ENCODE peak calls at places on chromosomes 5 and 9, in seven cellular contexts. T is adrenal gland, C is neural progenitor cell, I is mesendoderm, G is small intestine, P is cardiac muscle cell, M is transverse colon. Z is an unnamed sample.

GRCh38 chr9:93387791-93388190 is 63.7 kb upstream of the FAM120A start:
- DNase-seq in T (no peak), C (no peak), I (no peak), G (peak), P (no peak), M (peak), Z (no peak)

GRCh38 chr9:114088571-114089170 is 10.4 kb downstream of the KIF12 start:
- DNase-seq in T (no peak), C (no peak), I (no peak), G (no peak), P (no peak), M (no peak), Z (peak)

GRCh38 chr5:169789417-169789816 is 152.3 kb downstream of the DOCK2 start:
- DNase-seq in T (no peak), C (no peak), I (no peak), G (no peak), P (no peak), M (no peak), Z (no peak)

GRCh38 chr5:67619235-67619634 is 422.6 kb upstream of the CD180 start:
- DNase-seq in T (no peak), C (no peak), I (no peak), G (no peak), P (no peak), M (no peak), Z (no peak)

GRCh38 chr5:5146530-5147160 is 6.5 kb downstream of the ADAMTS16 start:
- DNase-seq in T (no peak), C (no peak), I (no peak), G (no peak), P (peak), M (no peak), Z (no peak)

GRCh38 chr5:135108569-135108968 is 74.5 kb upstream of the PITX1 start:
- DNase-seq in T (no peak), C (no peak), I (no peak), G (no peak), P (no peak), M (no peak), Z (no peak)

GRCh38 chr5:85838781-85839180 is 779.0 kb upstream of the COX7C start:
- DNase-seq in T (no peak), C (no peak), I (no peak), G (no peak), P (no peak), M (no peak), Z (no peak)

GRCh38 chr5:132268698-132269551 is 11.4 kb downstream of the PDLIM4 start:
- DNase-seq in T (peak), C (peak), I (no peak), G (no peak), P (no peak), M (no peak), Z (no peak)

GRCh38 chr5:149038336-149039075 is 24.4 kb downstream of the SH3TC2 start:
- DNase-seq in T (no peak), C (no peak), I (no peak), G (no peak), P (peak), M (no peak), Z (no peak)

GRCh38 chr5:179420476-179420875 is 75.2 kb upstream of the ADAMTS2 start:
- DNase-seq in T (no peak), C (no peak), I (no peak), G (no peak), P (no peak), M (no peak), Z (no peak)

GRCh38 chr9:128203024-128203841 is at the start of gene DNM1:
- DNase-seq in T (no peak), C (peak), I (peak), G (peak), P (peak), M (peak), Z (peak)

GRCh38 chr5:1245901-1246576 is 20.9 kb downstream of the SLC6A18 start:
- DNase-seq in T (no peak), C (no peak), I (no peak), G (no peak), P (no peak), M (no peak), Z (no peak)

GRCh38 chr5:158590936-158591863 is 508.5 kb downstream of the EBF1 start:
- DNase-seq in T (no peak), C (peak), I (peak), G (peak), P (peak), M (no peak), Z (peak)

GRCh38 chr5:137667341-137667740 is 68.5 kb downstream of the KLHL3 start:
- DNase-seq in T (no peak), C (no peak), I (no peak), G (no peak), P (peak), M (no peak), Z (no peak)

GRCh38 chr5:115962565-115963402 is 509 bp downstream of the LVRN start:
- DNase-seq in T (no peak), C (peak), I (peak), G (no peak), P (peak), M (peak), Z (no peak)

GRCh38 chr5:88279584-88279983 is 10.9 kb upstream of the TMEM161B start:
- DNase-seq in T (no peak), C (no peak), I (no peak), G (no peak), P (no peak), M (no peak), Z (no peak)

GRCh38 chr5:14374100-14374499 is 207.5 kb upstream of the OTULINL start:
- DNase-seq in T (no peak), C (no peak), I (peak), G (no peak), P (no peak), M (no peak), Z (no peak)

GRCh38 chr9:91847576-91847975 is 102.5 kb downstream of the ROR2 start:
- DNase-seq in T (no peak), C (no peak), I (no peak), G (no peak), P (peak), M (no peak), Z (peak)

GRCh38 chr5:123164019-123164418 is 75.0 kb downstream of the PRDM6 start:
- DNase-seq in T (no peak), C (no peak), I (no peak), G (no peak), P (peak), M (no peak), Z (peak)

GRCh38 chr5:159362190-159362589 is 31.9 kb upstream of the IL12B start:
- DNase-seq in T (peak), C (no peak), I (no peak), G (peak), P (no peak), M (no peak), Z (no peak)

GRCh38 chr9:113992276-113992951 is 85.7 kb downstream of the AMBP start:
- DNase-seq in T (peak), C (no peak), I (no peak), G (no peak), P (no peak), M (no peak), Z (no peak)

GRCh38 chr9:8221462-8221861 is 421.9 kb upstream of the DMAC1 start:
- DNase-seq in T (no peak), C (no peak), I (peak), G (no peak), P (no peak), M (no peak), Z (no peak)

GRCh38 chr5:141567513-141568117 is 51.2 kb downstream of the DIAPH1 start:
- DNase-seq in T (no peak), C (peak), I (peak), G (no peak), P (peak), M (no peak), Z (peak)

GRCh38 chr5:140868721-140869554 is at the start of gene PCDHA11:
- DNase-seq in T (no peak), C (peak), I (peak), G (no peak), P (peak), M (no peak), Z (no peak)

GRCh38 chr5:165757756-165758155 is 2252.3 kb downstream of the MAT2B start:
- DNase-seq in T (no peak), C (no peak), I (peak), G (no peak), P (no peak), M (no peak), Z (peak)
- H3K27ac ChIP-seq in T (no peak), C (no peak), I (no peak), G (no peak), P (no peak), M (no peak), Z (no peak)

GRCh38 chr5:154868702-154869101 is 10.3 kb downstream of the CNOT8 start:
- DNase-seq in T (no peak), C (no peak), I (peak), G (no peak), P (peak), M (no peak), Z (peak)

GRCh38 chr5:154865466-154866184 is 7.2 kb downstream of the CNOT8 start:
- DNase-seq in T (no peak), C (no peak), I (no peak), G (no peak), P (peak), M (no peak), Z (no peak)

GRCh38 chr5:154862766-154863165 is 4.3 kb downstream of the CNOT8 start:
- DNase-seq in T (no peak), C (no peak), I (no peak), G (no peak), P (peak), M (no peak), Z (no peak)

GRCh38 chr5:154863291-154864080 is 5.1 kb downstream of the CNOT8 start:
- DNase-seq in T (no peak), C (no peak), I (no peak), G (no peak), P (no peak), M (no peak), Z (no peak)

GRCh38 chr5:154866841-154867240 is 8.4 kb downstream of the CNOT8 start:
- DNase-seq in T (no peak), C (no peak), I (no peak), G (no peak), P (no peak), M (no peak), Z (no peak)
- H3K27ac ChIP-seq in T (no peak), C (no peak), I (no peak), G (no peak), P (no peak), M (no peak), Z (no peak)

GRCh38 chr9:2448193-2448738 is 173.3 kb upstream of the VLDLR start:
- DNase-seq in T (no peak), C (no peak), I (no peak), G (no peak), P (no peak), M (no peak), Z (no peak)
- H3K27ac ChIP-seq in T (no peak), C (no peak), I (no peak), G (no peak), P (no peak), M (no peak), Z (no peak)

DNA sequence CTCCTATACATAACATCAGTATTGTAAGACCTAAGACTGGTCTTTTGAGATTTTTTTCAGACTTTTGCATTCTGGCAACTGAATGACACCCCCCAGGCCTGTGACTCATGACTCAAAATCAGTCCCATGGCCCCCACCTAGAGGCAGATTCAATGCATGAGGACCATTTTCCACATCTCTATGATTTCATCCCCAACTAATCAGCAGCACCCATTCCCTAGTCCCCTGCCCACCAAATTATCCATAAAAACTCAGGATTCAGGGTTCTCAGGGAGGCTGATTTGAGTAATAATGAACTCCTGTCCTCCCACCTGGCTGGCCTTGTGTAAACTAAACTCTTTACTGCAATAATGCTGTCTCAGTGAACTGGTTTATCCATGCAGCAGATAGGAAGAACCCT is 46.5 kb upstream of the HMGCS1 start:
- DNase-seq in T (no peak), C (no peak), I (no peak), G (no peak), P (no peak), M (no peak), Z (no peak)
- H3K27ac ChIP-seq in T (no peak), C (no peak), I (no peak), G (no peak), P (no peak), M (no peak), Z (no peak)

Z was measured in hepatocyte.